ENCODE peak calls at places on chromosomes 2 and 18, in four cellular contexts. R, T, D and L are unnamed samples. For H3K4me1, the result is how much of the 10 kb centered on the place peaks cover.

GRCh38 chr2:121319941-121320340 is 34.9 kb upstream of the TFCP2L1 start:
- DNase-seq in R (no peak), T (no peak), D (peak), L (no peak)

GRCh38 chr18:12769644-12770440 is 67.0 kb downstream of the PSMG2 start:
- DNase-seq in R (no peak), T (no peak), D (no peak), L (no peak)

GRCh38 chr2:204846471-204846870 is 301.2 kb downstream of the PARD3B start:
- DNase-seq in R (no peak), T (no peak), D (no peak), L (no peak)

GRCh38 chr2:1791670-1792069 is 47.4 kb upstream of the PXDN start:
- DNase-seq in R (no peak), T (no peak), D (no peak), L (no peak)

GRCh38 chr18:31607384-31607783 is 15.7 kb downstream of the TTR start:
- DNase-seq in R (no peak), T (no peak), D (no peak), L (no peak)

GRCh38 chr2:204718607-204719006 is 173.3 kb downstream of the PARD3B start:
- DNase-seq in R (no peak), T (no peak), D (no peak), L (no peak)

GRCh38 chr2:233480490-233481202 is 85.9 kb downstream of the USP40 start:
- DNase-seq in R (peak), T (peak), D (no peak), L (peak)

GRCh38 chr18:74373428-74373827 is 57.8 kb downstream of the C18orf63 start:
- DNase-seq in R (no peak), T (no peak), D (peak), L (no peak)

GRCh38 chr2:46365913-46366674 is 68.9 kb downstream of the EPAS1 start:
- DNase-seq in R (no peak), T (no peak), D (no peak), L (no peak)

GRCh38 chr2:185381631-185382030 is 357.0 kb upstream of the FSIP2 start:
- DNase-seq in R (no peak), T (no peak), D (no peak), L (no peak)

GRCh38 chr2:156340818-156341481 is 8.4 kb upstream of the NR4A2 start:
- DNase-seq in R (no peak), T (no peak), D (no peak), L (no peak)

GRCh38 chr2:31137211-31138036 is 816 bp downstream of the GALNT14 start:
- DNase-seq in R (no peak), T (no peak), D (peak), L (no peak)

GRCh38 chr18:27843783-27844415 is 333.0 kb downstream of the CDH2 start:
- DNase-seq in R (no peak), T (no peak), D (no peak), L (no peak)

GRCh38 chr2:41020318-41020717 is 568.4 kb upstream of the SLC8A1 start:
- DNase-seq in R (no peak), T (no peak), D (no peak), L (no peak)

GRCh38 chr18:21241224-21242131 is 554 bp upstream of the GREB1L start:
- DNase-seq in R (peak), T (no peak), D (no peak), L (no peak)

GRCh38 chr2:167945660-167946366 is 301.6 kb downstream of the STK39 start:
- DNase-seq in R (no peak), T (no peak), D (no peak), L (no peak)

GRCh38 chr2:58925676-58926081 is 684.6 kb upstream of the FANCL start:
- DNase-seq in R (no peak), T (no peak), D (no peak), L (no peak)

GRCh38 chr2:121285077-121285449 is at the start of gene TFCP2L1:
- DNase-seq in R (no peak), T (peak), D (no peak), L (peak)

GRCh38 chr2:236162804-236163482 is 5.2 kb downstream of the GBX2 start:
- DNase-seq in R (no peak), T (no peak), D (no peak), L (no peak)

GRCh38 chr18:59455728-59456276 is 96.7 kb upstream of the LMAN1 start:
- DNase-seq in R (no peak), T (no peak), D (no peak), L (no peak)

GRCh38 chr2:198916548-198916947 is 541.2 kb downstream of the SATB2 start:
- DNase-seq in R (no peak), T (no peak), D (no peak), L (no peak)

GRCh38 chr2:189639003-189639609 is 22.2 kb upstream of the ASNSD1 start:
- DNase-seq in R (no peak), T (no peak), D (no peak), L (no peak)

GRCh38 chr2:120434487-120434886 is 88.6 kb downstream of the INHBB start:
- DNase-seq in R (no peak), T (no peak), D (no peak), L (no peak)

GRCh38 chr2:150997066-150997465 is 264.6 kb downstream of the RBM43 start:
- DNase-seq in R (no peak), T (no peak), D (no peak), L (no peak)

GRCh38 chr2:38706846-38707345 is 41.0 kb downstream of the GALM start:
- DNase-seq in R (no peak), T (no peak), D (no peak), L (no peak)

GRCh38 chr18:46581648-46582047 is 75.4 kb downstream of the LOXHD1 start:
- DNase-seq in R (no peak), T (no peak), D (no peak), L (no peak)

GRCh38 chr2:110157153-110157793 is 41.7 kb upstream of the MALL start:
- DNase-seq in R (no peak), T (no peak), D (no peak), L (no peak)

GRCh38 chr2:108119026-108119425 is 120.7 kb upstream of the SULT1C3 start:
- DNase-seq in R (no peak), T (no peak), D (no peak), L (no peak)

GRCh38 chr2:44150473-44150872 is 18.2 kb upstream of the PPM1B start:
- DNase-seq in R (no peak), T (no peak), D (no peak), L (no peak)

GRCh38 chr2:70596293-70596692 is 42.7 kb upstream of the TGFA start:
- DNase-seq in R (no peak), T (no peak), D (no peak), L (no peak)

GRCh38 chr2:54709341-54709809 is 14.1 kb upstream of the EML6 start:
- DNase-seq in R (no peak), T (peak), D (no peak), L (peak)

GRCh38 chr2:225074366-225074765 is 32.1 kb upstream of the DOCK10 start:
- DNase-seq in R (no peak), T (no peak), D (no peak), L (no peak)

GRCh38 chr2:83055338-83056010 is 1403.6 kb downstream of the SUCLG1 start:
- DNase-seq in R (no peak), T (no peak), D (no peak), L (no peak)

GRCh38 chr2:54212456-54212855 is 43.6 kb downstream of the TSPYL6 start:
- DNase-seq in R (no peak), T (no peak), D (no peak), L (no peak)

GRCh38 chr2:221924551-221924950 is 352.4 kb upstream of the EPHA4 start:
- DNase-seq in R (no peak), T (no peak), D (no peak), L (no peak)

GRCh38 chr2:124649001-124649400 is 623.9 kb downstream of the CNTNAP5 start:
- DNase-seq in R (no peak), T (no peak), D (no peak), L (no peak)
- H3K27ac ChIP-seq in R (no peak), T (no peak), D (no peak), L (no peak)

DNA sequence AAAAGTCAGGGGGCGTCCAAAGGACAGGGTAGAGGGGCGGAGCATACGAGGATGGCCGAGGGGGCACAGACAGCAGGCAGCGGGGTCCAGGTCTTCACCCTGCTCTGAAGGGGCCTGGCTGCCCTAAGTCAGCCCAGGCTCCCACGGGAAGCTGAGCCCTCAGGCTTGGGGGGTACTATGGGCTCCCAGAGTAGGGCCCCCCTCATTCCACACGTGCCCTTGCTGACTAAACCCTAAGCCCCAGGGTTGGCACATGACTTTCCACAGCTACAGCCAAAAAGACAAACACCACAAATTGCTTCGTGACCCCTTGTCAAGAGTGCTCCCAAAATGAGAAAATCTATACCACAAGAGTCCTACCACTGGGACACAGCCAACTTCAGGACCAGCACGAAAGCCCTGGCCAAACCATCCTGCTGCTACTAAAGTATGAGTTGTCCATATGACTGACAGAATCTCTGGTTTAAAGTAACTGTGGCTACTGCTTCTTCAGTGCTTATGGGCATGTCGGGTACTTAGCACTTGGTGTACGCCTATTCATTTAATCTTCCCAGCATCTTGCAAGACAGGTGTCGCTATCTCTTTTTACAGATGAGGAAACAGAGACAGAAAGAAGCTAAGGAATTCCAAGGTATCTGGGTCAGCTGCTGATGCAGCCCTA is 203.6 kb upstream of the ID2 start:
- DNase-seq in R (no peak), T (peak), D (no peak), L (no peak)
- H3K4me1 ChIP-seq in R (under half), T (half or more), D (under half), L (under half)

GRCh38 chr2:7161501-7161900 is 244.3 kb downstream of the RNF144A start:
- DNase-seq in R (no peak), T (no peak), D (no peak), L (no peak)
- H3K27ac ChIP-seq in R (no peak), T (no peak), D (no peak), L (no peak)

GRCh38 chr2:26238301-26238958 is 6.0 kb downstream of the HADHA start:
- DNase-seq in R (no peak), T (no peak), D (no peak), L (no peak)
- H3K4me1 ChIP-seq in R (under half), T (under half), D (under half), L (under half)

GRCh38 chr2:211923019-211923418 is 615.6 kb downstream of the ERBB4 start:
- DNase-seq in R (no peak), T (no peak), D (no peak), L (no peak)

GRCh38 chr2:211930331-211930730 is 608.3 kb downstream of the ERBB4 start:
- DNase-seq in R (no peak), T (no peak), D (no peak), L (no peak)

GRCh38 chr2:211931314-211931713 is 607.3 kb downstream of the ERBB4 start:
- DNase-seq in R (no peak), T (no peak), D (no peak), L (no peak)

GRCh38 chr2:211928186-211928585 is 610.4 kb downstream of the ERBB4 start:
- DNase-seq in R (no peak), T (no peak), D (no peak), L (no peak)
- H3K27ac ChIP-seq in R (no peak), T (no peak), D (no peak), L (no peak)

DNA sequence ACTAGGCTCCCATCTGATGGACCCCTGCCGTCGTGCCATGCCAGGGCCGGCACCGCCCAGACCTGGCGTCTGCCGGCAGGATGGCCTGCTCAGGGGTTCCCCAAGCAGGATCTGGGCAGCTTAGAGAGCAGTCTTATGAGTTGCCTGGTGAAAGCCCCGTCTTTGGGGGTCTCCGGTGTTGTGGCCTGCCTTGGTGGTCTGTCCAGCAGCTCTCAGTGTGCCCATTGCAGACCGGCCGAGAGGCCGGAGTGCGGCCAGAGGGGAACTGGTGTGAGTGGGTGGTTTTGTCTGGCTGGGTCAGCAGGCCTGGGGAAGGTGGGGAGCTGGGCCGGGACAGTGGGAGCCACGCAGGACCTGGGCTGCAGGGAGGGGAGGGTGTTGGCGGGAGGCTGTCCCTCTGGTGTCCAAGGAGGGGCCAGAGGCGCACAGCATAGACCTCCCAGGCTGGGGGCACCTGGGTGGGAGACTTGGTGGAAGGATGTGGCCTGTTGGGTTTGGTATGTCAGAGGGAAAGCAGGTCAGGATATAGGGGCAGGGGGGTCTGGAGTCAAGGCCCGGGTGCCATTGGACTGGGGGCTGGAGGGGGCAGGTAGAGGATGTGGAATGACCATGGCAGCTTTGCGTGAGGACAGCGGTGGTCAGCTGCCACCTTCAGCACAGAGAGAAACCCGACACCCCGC is 16.5 kb downstream of the GPC1 start:
- DNase-seq in R (no peak), T (peak), D (no peak), L (no peak)
- H3K4me1 ChIP-seq in R (under half), T (under half), D (half or more), L (under half)

GRCh38 chr2:197307236-197307932 is 3.2 kb downstream of the ANKRD44 start:
- DNase-seq in R (no peak), T (no peak), D (no peak), L (no peak)
- H3K27ac ChIP-seq in R (peak), T (peak), D (peak), L (peak)